ENCODE peak calls at places on chromosomes 13 and 19, in four cellular contexts. V is astrocyte, X is AG04449, K is fibroblast of lung. U is an unnamed sample.

GRCh38 chr19:31510635-31511034 is 161.4 kb upstream of the TSHZ3 start:
- DNase-seq in X (no peak), V (no peak), K (no peak), U (no peak)

GRCh38 chr19:53576941-53577653 is 39.2 kb downstream of the ZNF331 start:
- DNase-seq in V (no peak), K (no peak), X (no peak), U (no peak)

GRCh38 chr19:45442927-45443461 is 19.3 kb upstream of the ERCC1 start:
- DNase-seq in X (no peak), V (peak), K (peak), U (peak)

GRCh38 chr19:54889566-54889965 is 15.5 kb downstream of the FCAR start:
- DNase-seq in V (no peak), K (no peak), X (no peak), U (no peak)

GRCh38 chr19:1101337-1101698 is 2.5 kb upstream of the GPX4 start:
- DNase-seq in X (no peak), K (no peak), V (no peak), U (no peak)

GRCh38 chr19:10677796-10678195 is 23.4 kb upstream of the QTRT1 start:
- DNase-seq in V (no peak), K (no peak), X (no peak), U (no peak)

GRCh38 chr13:85995788-85996418 is 196.7 kb upstream of the SLITRK6 start:
- DNase-seq in K (no peak), X (no peak), V (no peak), U (no peak)

GRCh38 chr13:50509771-50510441 is 333.6 kb downstream of the DLEU7 start:
- DNase-seq in K (no peak), X (no peak), V (peak), U (no peak)

GRCh38 chr19:40217027-40217810 is 965 bp downstream of the TTC9B start:
- DNase-seq in V (no peak), X (no peak), K (no peak), U (no peak)

GRCh38 chr19:33688657-33688992 is 66.9 kb downstream of the CHST8 start:
- DNase-seq in K (no peak), X (no peak), V (no peak), U (no peak)

GRCh38 chr13:45042539-45042938 is 53.2 kb downstream of the GPALPP1 start:
- DNase-seq in V (no peak), X (no peak), K (no peak), U (peak)

GRCh38 chr13:45049478-45049877 is 60.1 kb downstream of the GPALPP1 start:
- DNase-seq in V (no peak), X (no peak), K (no peak), U (no peak)

GRCh38 chr13:45047394-45048328 is 58.3 kb downstream of the GPALPP1 start:
- DNase-seq in V (peak), X (peak), K (peak), U (peak)

GRCh38 chr13:45048890-45049407 is 59.6 kb downstream of the GPALPP1 start:
- DNase-seq in V (no peak), K (no peak), X (no peak), U (no peak)

GRCh38 chr13:45046445-45046844 is 57.1 kb downstream of the GPALPP1 start:
- DNase-seq in V (no peak), K (no peak), X (no peak), U (no peak)
- H3K4me3 ChIP-seq in V (peak), K (no peak), X (no peak), U (peak)

DNA sequence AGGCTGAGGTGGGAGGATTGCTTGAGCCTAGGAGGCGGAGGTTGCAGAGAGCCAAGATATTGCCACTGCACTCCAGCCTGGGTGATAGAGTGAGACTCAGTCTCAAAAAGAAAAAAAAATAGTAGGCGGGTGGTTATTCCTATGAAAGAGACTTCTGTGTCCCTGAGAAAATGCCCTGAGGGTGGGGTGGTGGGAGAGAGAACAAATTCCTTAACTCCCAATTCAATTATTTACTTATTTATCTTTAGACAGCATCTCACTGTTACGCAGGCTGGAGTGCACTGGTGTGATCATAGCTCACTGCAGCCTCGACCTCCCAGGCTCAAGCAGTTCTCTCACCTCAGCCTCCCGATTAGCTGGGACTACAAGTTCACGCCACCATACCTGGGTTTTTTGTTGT is 10.4 kb upstream of the EEF2 start:
- DNase-seq in K (no peak), X (no peak), V (no peak), U (no peak)
- TF ChIP-seq CTCF in K (no peak), X (no peak), V (no peak), U (no peak)

DNA sequence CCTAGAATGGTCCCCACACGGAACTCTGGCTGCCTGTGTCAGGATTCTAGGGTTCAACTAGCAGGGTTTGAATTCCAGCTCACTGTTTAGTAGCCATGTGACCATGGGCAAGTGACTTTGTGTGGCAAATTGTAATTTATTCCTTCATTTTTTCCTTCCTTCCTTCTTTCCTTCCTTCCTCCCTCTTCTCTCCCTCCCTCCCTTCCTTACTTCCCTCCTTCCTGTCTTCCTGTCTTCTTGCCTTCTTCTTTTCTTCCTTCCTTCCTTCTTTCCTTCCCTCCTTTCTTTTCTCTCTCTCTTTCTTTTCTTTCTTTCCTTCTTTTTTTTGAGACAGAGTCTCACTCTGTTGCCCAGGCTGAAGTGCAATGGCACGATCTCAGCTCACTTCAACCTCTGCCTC is 8.5 kb upstream of the DENND1C start:
- DNase-seq in V (no peak), X (no peak), K (no peak), U (no peak)
- H3K4me3 ChIP-seq in V (no peak), X (no peak), K (no peak), U (no peak)

DNA sequence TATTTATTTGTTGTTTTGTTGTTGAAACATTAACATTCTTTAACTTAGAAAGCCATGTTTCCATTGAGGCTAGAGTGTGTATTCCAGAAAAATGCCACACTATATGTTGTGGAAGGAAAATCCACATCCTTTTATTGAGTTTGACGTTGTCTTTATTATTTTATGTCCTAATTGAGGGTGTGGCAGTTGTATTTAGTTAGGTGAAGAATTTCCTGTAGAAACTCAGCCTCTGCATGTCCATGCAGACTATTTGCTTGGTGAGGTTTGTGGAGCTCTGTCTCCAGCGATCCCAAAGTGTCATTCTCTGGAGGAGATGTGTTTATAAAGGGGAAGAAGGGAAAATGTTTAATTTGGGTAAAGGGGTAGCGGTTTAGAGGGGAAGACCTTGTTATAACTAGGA is 46.6 kb downstream of the AKAP11 start:
- DNase-seq in X (no peak), K (no peak), V (no peak), U (no peak)
- TF ChIP-seq CTCF in X (no peak), K (no peak), V (no peak), U (no peak)

DNA sequence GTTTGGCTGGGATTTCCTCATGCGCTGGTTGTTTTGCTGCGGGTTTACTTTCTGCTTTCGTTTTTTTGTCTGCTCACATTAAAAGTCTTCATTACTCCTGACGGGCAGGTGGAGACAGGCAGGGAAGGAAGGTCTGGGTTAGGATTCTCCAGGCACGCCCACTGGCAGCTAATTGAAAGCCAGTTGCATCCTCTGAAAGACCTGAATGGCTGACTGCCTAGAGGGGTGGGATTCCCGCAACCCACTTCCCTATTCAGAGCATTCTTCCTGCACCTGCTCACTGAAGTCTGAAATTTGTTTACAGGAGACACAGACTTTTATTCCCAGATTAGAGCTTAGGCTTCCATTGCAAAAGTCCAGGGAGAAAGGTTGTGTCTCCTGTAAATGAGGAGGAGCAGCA is 172.0 kb downstream of the UQCRFS1 start:
- DNase-seq in K (no peak), V (no peak), X (no peak), U (no peak)
- H3K4me3 ChIP-seq in K (no peak), V (no peak), X (no peak), U (no peak)

GRCh38 chr19:23273594-23274412 is 23.6 kb upstream of the ZNF724 start:
- DNase-seq in V (peak), K (peak), X (peak), U (peak)
- TF ChIP-seq CTCF in V (no peak), K (no peak), X (no peak), U (peak)

DNA sequence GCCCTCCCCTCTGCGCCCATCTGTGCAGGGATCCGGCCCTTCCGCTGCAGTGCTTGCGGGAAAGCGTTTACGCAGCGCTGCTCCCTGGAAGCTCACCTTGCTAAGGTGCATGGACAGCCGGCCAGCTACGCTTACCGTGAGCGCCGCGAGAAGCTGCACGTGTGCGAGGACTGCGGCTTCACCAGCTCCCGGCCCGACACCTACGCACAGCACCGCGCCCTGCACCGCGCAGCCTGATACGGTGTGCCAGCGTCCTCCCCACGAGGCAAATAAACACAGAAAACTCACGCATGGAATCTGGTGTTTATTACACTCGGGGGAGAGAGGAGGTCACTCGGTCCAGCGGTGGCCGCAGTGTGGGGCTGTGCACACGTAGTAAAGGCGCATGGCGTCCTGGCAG is 1.2 kb downstream of the POLR2I start:
- DNase-seq in X (no peak), V (no peak), K (no peak), U (no peak)
- H3K4me3 ChIP-seq in X (peak), V (peak), K (peak), U (peak)

GRCh38 chr13:36850790-36851438 is 31.9 kb downstream of the RFXAP start:
- DNase-seq in X (no peak), K (no peak), V (no peak), U (peak)
- TF ChIP-seq CTCF in X (peak), K (peak), V (no peak), U (peak)

GRCh38 chr19:39156891-39157230 is 31.3 kb downstream of the PAK4 start:
- DNase-seq in X (no peak), K (no peak), V (no peak), U (no peak)
- H3K4me3 ChIP-seq in X (no peak), K (no peak), V (peak), U (peak)

GRCh38 chr13:68810660-68811059 is 1297.0 kb upstream of the ATXN8OS start:
- DNase-seq in K (no peak), V (no peak), X (no peak), U (no peak)
- TF ChIP-seq CTCF in K (no peak), V (no peak), X (no peak), U (no peak)

U was measured in choroid plexus epithelial cell.